ENCODE peak calls at places on chromosomes 7 and 10, in seven cellular contexts. Z is IMR-90, A is H1, O is H9, K is mesendoderm, M is trophoblast cell, D is mesenchymal stem cell. F is an unnamed sample.

GRCh38 chr7:51256244-51256781 is 60.3 kb downstream of the COBL start:
- DNase-seq in Z (no peak), A (peak; percentile 41), O (no peak), K (no peak), M (no peak), D (no peak), F (no peak)

GRCh38 chr7:31735991-31736982 is 49.3 kb downstream of the PPP1R17 start:
- DNase-seq in Z (peak; percentile 51), A (peak; percentile 87), O (peak; percentile 74), K (peak; percentile 81), M (peak; percentile 65), D (peak; percentile 67), F (peak; percentile 81)

GRCh38 chr10:76022366-76022765 is 590.9 kb downstream of the LRMDA start:
- DNase-seq in Z (no peak), A (no peak), O (no peak), K (no peak), M (no peak), D (no peak), F (no peak)

GRCh38 chr10:6274504-6274903 is 71.8 kb downstream of the PFKFB3 start:
- DNase-seq in Z (no peak), A (no peak), O (no peak), K (no peak), M (no peak), D (peak; percentile 35), F (no peak)

GRCh38 chr10:70693619-70694286 is 21.4 kb downstream of the ADAMTS14 start:
- DNase-seq in Z (peak; percentile 58), A (no peak), O (no peak), K (no peak), M (no peak), D (no peak), F (no peak)

GRCh38 chr10:102227050-102227449 is 951 bp downstream of the ELOVL3 start:
- DNase-seq in Z (peak; percentile 49), A (no peak), O (no peak), K (no peak), M (peak; percentile 78), D (peak; percentile 82), F (no peak)

GRCh38 chr7:116159711-116160110 is 50.6 kb upstream of the TES start:
- DNase-seq in Z (no peak), A (no peak), O (no peak), K (no peak), M (no peak), D (no peak), F (no peak)

GRCh38 chr7:135447783-135448182 is 62.1 kb downstream of the CNOT4 start:
- DNase-seq in Z (no peak), A (no peak), O (no peak), K (no peak), M (no peak), D (no peak), F (no peak)

GRCh38 chr10:5413012-5413938 is 918 bp downstream of the NET1 start:
- DNase-seq in Z (peak; percentile 30), A (peak; percentile 48), O (peak; percentile 28), K (peak; percentile 57), M (no peak), D (peak; percentile 75), F (peak; percentile 39)

GRCh38 chr7:105794741-105795729 is 81.4 kb downstream of the ATXN7L1 start:
- DNase-seq in Z (peak; percentile 84), A (no peak), O (no peak), K (no peak), M (no peak), D (peak; percentile 62), F (no peak)

GRCh38 chr7:115145512-115145911 is 223.6 kb downstream of the MDFIC start:
- DNase-seq in Z (peak; percentile 39), A (no peak), O (no peak), K (no peak), M (no peak), D (no peak), F (no peak)

GRCh38 chr10:116268976-116269375 is 4.0 kb downstream of the GFRA1 start:
- DNase-seq in Z (no peak), A (no peak), O (no peak), K (no peak), M (no peak), D (no peak), F (no peak)

GRCh38 chr10:73796766-73797165 is 11.4 kb downstream of the ZSWIM8 start:
- DNase-seq in Z (no peak), A (no peak), O (no peak), K (no peak), M (no peak), D (no peak), F (no peak)

GRCh38 chr10:106387063-106387462 is 777.4 kb downstream of the SORCS1 start:
- DNase-seq in Z (peak; percentile 35), A (no peak), O (no peak), K (no peak), M (no peak), D (no peak), F (no peak)

GRCh38 chr7:80307251-80307856 is 172.7 kb downstream of the GNAI1 start:
- DNase-seq in Z (peak; percentile 85), A (no peak), O (no peak), K (no peak), M (no peak), D (peak; percentile 90), F (no peak)

GRCh38 chr7:127391591-127392181 is 822 bp downstream of the ZNF800 start:
- DNase-seq in Z (peak; percentile 24), A (peak; percentile 56), O (peak; percentile 31), K (peak; percentile 37), M (peak; percentile 26), D (peak; percentile 53), F (peak; percentile 42)

GRCh38 chr7:47570649-47571050 is 11.3 kb downstream of the TNS3 start:
- DNase-seq in Z (peak; percentile 84), A (no peak), O (no peak), K (no peak), M (no peak), D (peak; percentile 56), F (no peak)

GRCh38 chr10:79102056-79102874 is 33.5 kb downstream of the ZMIZ1 start:
- DNase-seq in Z (peak; percentile 66), A (no peak), O (no peak), K (peak; percentile 53), M (no peak), D (peak; percentile 84), F (no peak)

GRCh38 chr7:23680417-23681405 is 712 bp downstream of the FAM221A start:
- DNase-seq in Z (peak; percentile 62), A (peak; percentile 72), O (peak; percentile 86), K (peak; percentile 88), M (no peak), D (peak; percentile 59), F (peak; percentile 66)

GRCh38 chr10:75431180-75432111 is at the start of gene LRMDA:
- DNase-seq in Z (no peak), A (peak; percentile 61), O (no peak), K (no peak), M (no peak), D (peak; percentile 50), F (no peak)

GRCh38 chr7:108000875-108001758 is 1.8 kb downstream of the LAMB1 start:
- DNase-seq in Z (peak; percentile 30), A (peak; percentile 77), O (peak; percentile 85), K (peak; percentile 91), M (peak; percentile 9), D (peak; percentile 58), F (peak; percentile 41)

GRCh38 chr7:28163955-28164354 is 16.6 kb downstream of the JAZF1 start:
- DNase-seq in Z (peak; percentile 91), A (no peak), O (no peak), K (no peak), M (no peak), D (peak; percentile 59), F (no peak)

GRCh38 chr7:105094966-105095365 is 81.0 kb downstream of the KMT2E start:
- DNase-seq in Z (no peak), A (no peak), O (no peak), K (no peak), M (no peak), D (no peak), F (no peak)

GRCh38 chr7:1357601-1358271 is 101.5 kb downstream of the MICALL2 start:
- DNase-seq in Z (no peak), A (no peak), O (no peak), K (no peak), M (no peak), D (no peak), F (no peak)
- H4K8ac ChIP-seq in Z (no peak overlapping the region), A (no peak overlapping the region), O (no peak overlapping the region), K (no peak overlapping the region), M (no peak overlapping the region), D (no peak overlapping the region), F (no peak overlapping the region)

GRCh38 chr7:101817031-101817929 is at the start of gene CUX1:
- DNase-seq in Z (no peak), A (no peak), O (peak; percentile 33), K (peak; percentile 63), M (peak; percentile 66), D (peak; percentile 41), F (no peak)

GRCh38 chr7:101814081-101814995 is 3.1 kb upstream of the CUX1 start:
- DNase-seq in Z (peak; percentile 44), A (peak; percentile 78), O (peak; percentile 75), K (peak; percentile 70), M (peak; percentile 17), D (peak; percentile 68), F (peak; percentile 63)

GRCh38 chr7:101814996-101815825 is 2.2 kb upstream of the CUX1 start:
- DNase-seq in Z (peak; percentile 21), A (peak; percentile 83), O (peak; percentile 62), K (no peak), M (no peak), D (peak; percentile 41), F (no peak)

GRCh38 chr7:101816499-101817030 is 861 bp upstream of the CUX1 start:
- DNase-seq in Z (peak; percentile 37), A (no peak), O (no peak), K (peak; percentile 50), M (peak; percentile 40), D (peak; percentile 50), F (no peak)

GRCh38 chr7:101815826-101816488 is 1.5 kb upstream of the CUX1 start:
- DNase-seq in Z (peak; percentile 79), A (peak; percentile 78), O (peak; percentile 79), K (peak; percentile 93), M (peak; percentile 85), D (peak; percentile 84), F (peak; percentile 80)
- H2AK5ac ChIP-seq in Z (no peak overlapping the region), A (no peak overlapping the region), O (no peak overlapping the region), K (no peak overlapping the region), M (no peak overlapping the region), D (no peak overlapping the region), F (no peak overlapping the region)

DNA sequence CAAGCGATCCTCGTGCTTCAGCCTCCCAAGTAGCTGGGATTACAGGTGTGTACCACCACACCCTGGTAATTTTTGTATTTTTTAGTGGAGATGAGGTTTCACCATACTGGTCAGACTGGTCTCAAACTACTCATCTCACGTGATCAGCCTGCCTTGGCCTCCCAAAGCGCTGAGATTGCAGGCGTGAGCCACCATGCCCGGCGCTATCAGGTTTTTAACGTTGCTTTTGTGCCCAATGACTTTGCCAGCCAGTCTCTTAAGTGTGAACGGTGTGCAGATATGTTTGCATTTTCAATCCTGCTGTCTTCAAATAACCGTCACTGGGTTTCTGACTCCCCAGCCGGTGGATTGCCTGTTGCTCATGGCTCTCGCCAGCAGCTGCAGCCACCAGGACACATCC is 201.8 kb upstream of the PPP2R2D start:
- DNase-seq in Z (no peak), A (no peak), O (no peak), K (no peak), M (no peak), D (no peak), F (no peak)
- H4K8ac ChIP-seq in Z (no peak overlapping the region), A (no peak overlapping the region), O (no peak overlapping the region), K (no peak overlapping the region), M (no peak overlapping the region), D (no peak overlapping the region), F (no peak overlapping the region)

GRCh38 chr7:122686360-122686878 is 12.5 kb downstream of the RNF133 start:
- DNase-seq in Z (no peak), A (no peak), O (no peak), K (peak; percentile 46), M (no peak), D (no peak), F (no peak)
- H2AK5ac ChIP-seq in Z (no peak overlapping the region), A (no peak overlapping the region), O (no peak overlapping the region), K (no peak overlapping the region), M (no peak overlapping the region), D (no peak overlapping the region), F (no peak overlapping the region)

F was measured in neuronal stem cell.